ENCODE peak calls at places on chromosomes 6 and 20, in eight cellular contexts. D is A549, T is ovary, Q is tibial nerve, F is sigmoid colon, O is HepG2, U is K562, C is GM12878. Y is an unnamed sample.

GRCh38 chr20:60262967-60263603 is 304.9 kb downstream of the CDH26 start:
- DNase-seq in U (peak), Q (no peak), F (no peak), C (no peak), O (peak), D (peak), T (no peak), Y (peak)

GRCh38 chr20:47785900-47786762 is 850 bp upstream of the SULF2 start:
- DNase-seq in T (peak), C (no peak), O (peak), Q (peak), D (peak), U (peak), F (peak), Y (peak)

GRCh38 chr20:63739129-63740069 is at the start of gene SLC2A4RG:
- DNase-seq in T (peak), U (peak), D (peak), C (no peak), Q (peak), F (peak), O (peak), Y (peak)

GRCh38 chr20:58032599-58032998 is 195.9 kb downstream of the ANKRD60 start:
- DNase-seq in O (no peak), U (no peak), Q (no peak), T (no peak), C (no peak), F (no peak), D (no peak), Y (no peak)

GRCh38 chr6:158060447-158061360 is 79.0 kb downstream of the SYNJ2 start:
- DNase-seq in F (peak), U (no peak), D (peak), T (peak), O (no peak), C (no peak), Q (peak), Y (peak)

GRCh38 chr6:107132330-107132954 is 17.1 kb upstream of the BEND3 start:
- DNase-seq in T (peak), D (no peak), U (peak), O (peak), Q (peak), F (no peak), C (no peak), Y (no peak)

GRCh38 chr20:46640536-46641311 is 10.5 kb downstream of the SLC13A3 start:
- DNase-seq in Q (no peak), D (no peak), U (no peak), F (no peak), C (no peak), O (peak), T (no peak), Y (peak)

GRCh38 chr6:44976677-44977405 is 351.3 kb upstream of the RUNX2 start:
- DNase-seq in D (no peak), F (no peak), C (peak), T (no peak), O (no peak), Q (no peak), U (no peak), Y (no peak)

GRCh38 chr6:25296980-25297379 is 17.8 kb downstream of the CARMIL1 start:
- DNase-seq in T (no peak), U (no peak), C (no peak), F (no peak), Q (peak), D (no peak), O (no peak), Y (no peak)

GRCh38 chr6:43858161-43859153 is 88.4 kb downstream of the VEGFA start:
- DNase-seq in U (no peak), C (no peak), Q (no peak), T (no peak), D (no peak), F (no peak), O (no peak), Y (no peak)

GRCh38 chr20:3452690-3453089 is 18.1 kb upstream of the ATRN start:
- DNase-seq in D (no peak), T (no peak), C (peak), O (no peak), U (no peak), F (no peak), Q (no peak), Y (no peak)

GRCh38 chr6:106890447-106890846 is 84.1 kb downstream of the CD24 start:
- DNase-seq in T (no peak), F (no peak), D (no peak), O (no peak), Q (no peak), U (peak), C (no peak), Y (no peak)

GRCh38 chr6:36129889-36130671 is at the start of gene MAPK13:
- DNase-seq in Q (no peak), U (no peak), C (no peak), F (no peak), D (no peak), T (peak), O (peak), Y (peak)

GRCh38 chr6:108732101-108732870 is 115.9 kb upstream of the ARMC2 start:
- DNase-seq in D (no peak), U (no peak), Q (no peak), T (no peak), C (no peak), F (no peak), O (no peak), Y (peak)

GRCh38 chr6:125307150-125307838 is 5.5 kb upstream of the HDDC2 start:
- DNase-seq in T (no peak), O (peak), Q (no peak), U (peak), D (no peak), F (no peak), C (no peak), Y (no peak)

GRCh38 chr6:17707371-17707651 is 586 bp upstream of the NUP153 start:
- DNase-seq in Q (no peak), C (no peak), O (no peak), F (no peak), U (peak), D (no peak), T (no peak), Y (no peak)

GRCh38 chr6:20334334-20334733 is 67.3 kb upstream of the E2F3 start:
- DNase-seq in U (peak), F (no peak), O (no peak), D (no peak), Q (no peak), C (no peak), T (no peak), Y (no peak)

GRCh38 chr20:62367483-62368302 is 581 bp upstream of the LAMA5 start:
- DNase-seq in T (no peak), O (peak), F (peak), Q (no peak), C (no peak), U (no peak), D (no peak), Y (peak)

GRCh38 chr6:44702292-44702691 is 314.8 kb downstream of the CDC5L start:
- DNase-seq in T (no peak), Q (no peak), O (no peak), D (no peak), C (no peak), F (no peak), U (no peak), Y (no peak)

GRCh38 chr6:43723737-43724295 is 36.2 kb upstream of the MRPS18A start:
- DNase-seq in T (peak), D (peak), C (no peak), O (peak), U (peak), F (peak), Q (peak), Y (peak)

GRCh38 chr20:53157443-53158408 is 185.6 kb downstream of the TSHZ2 start:
- DNase-seq in T (peak), U (peak), C (no peak), O (peak), F (no peak), D (peak), Q (no peak), Y (peak)

GRCh38 chr6:27286141-27286540 is 25.9 kb downstream of the POM121L2 start:
- DNase-seq in C (no peak), Q (no peak), O (peak), D (no peak), F (no peak), U (no peak), T (no peak), Y (no peak)

GRCh38 chr20:57006411-57007170 is 259.9 kb downstream of the BMP7 start:
- DNase-seq in C (peak), D (peak), Q (no peak), O (no peak), T (no peak), U (no peak), F (no peak), Y (no peak)

GRCh38 chr6:96794980-96795379 is 42.3 kb downstream of the GPR63 start:
- DNase-seq in T (no peak), C (no peak), O (no peak), D (no peak), Q (no peak), U (no peak), F (no peak), Y (no peak)

GRCh38 chr20:23397961-23398360 is 23.3 kb downstream of the NAPB start:
- DNase-seq in F (no peak), U (no peak), T (no peak), O (no peak), Q (no peak), C (no peak), D (no peak), Y (no peak)

GRCh38 chr6:77456531-77457248 is 6.6 kb downstream of the HTR1B start:
- DNase-seq in C (no peak), T (no peak), U (no peak), F (no peak), Q (no peak), O (peak), D (no peak), Y (no peak)

GRCh38 chr20:43751167-43752050 is 24.6 kb upstream of the GTSF1L start:
- DNase-seq in U (no peak), F (no peak), Q (no peak), C (peak), T (no peak), O (no peak), D (no peak), Y (no peak)

GRCh38 chr6:7701212-7701834 is 24.6 kb upstream of the BMP6 start:
- DNase-seq in D (no peak), C (no peak), U (peak), F (no peak), T (no peak), O (no peak), Q (no peak), Y (no peak)

GRCh38 chr20:52105573-52106422 is 85.8 kb downstream of the ZFP64 start:
- DNase-seq in T (no peak), O (no peak), Q (no peak), U (no peak), C (no peak), D (peak), F (no peak), Y (no peak)

GRCh38 chr20:35270021-35270902 is 7.7 kb downstream of the MMP24OS start:
- DNase-seq in D (no peak), Q (no peak), T (no peak), O (no peak), C (no peak), U (no peak), F (no peak), Y (no peak)

GRCh38 chr20:39661833-39662232 is 699.7 kb downstream of the DHX35 start:
- DNase-seq in F (no peak), T (no peak), O (no peak), U (no peak), D (no peak), C (no peak), Q (no peak), Y (no peak)

GRCh38 chr20:49695830-49696229 is 17.8 kb downstream of the B4GALT5 start:
- DNase-seq in D (no peak), U (no peak), C (no peak), O (no peak), F (no peak), Q (no peak), T (no peak), Y (no peak)

GRCh38 chr20:58113706-58114105 is 114.7 kb downstream of the ANKRD60 start:
- DNase-seq in O (no peak), F (no peak), Q (no peak), U (no peak), T (no peak), C (no peak), D (no peak), Y (no peak)

GRCh38 chr6:16352258-16352635 is 113.9 kb downstream of the GMPR start:
- DNase-seq in T (no peak), F (no peak), D (no peak), Q (no peak), U (no peak), C (no peak), O (no peak), Y (no peak)
- H3K4me3 ChIP-seq in T (no peak), F (no peak), D (no peak), Q (no peak), U (no peak), C (no peak), O (no peak), Y (no peak)

GRCh38 chr6:11229267-11230043 is 3.0 kb downstream of the NEDD9 start:
- DNase-seq in T (no peak), O (no peak), U (no peak), C (no peak), Q (no peak), D (no peak), F (no peak), Y (no peak)
- TF ChIP-seq EP300 in T (no peak), O (no peak), U (no peak), C (no peak), Q (peak), D (no peak), F (no peak), Y (no peak)

GRCh38 chr6:144284753-144285547 is at the start of gene UTRN:
- DNase-seq in D (peak), C (no peak), U (peak), T (peak), F (peak), O (peak), Q (peak), Y (peak)

GRCh38 chr6:144289006-144289405 is 3.9 kb downstream of the UTRN start:
- DNase-seq in O (no peak), D (no peak), F (no peak), U (no peak), Q (no peak), C (no peak), T (no peak), Y (no peak)

GRCh38 chr6:144285798-144286502 is 815 bp downstream of the UTRN start:
- DNase-seq in Q (peak), U (peak), C (no peak), T (peak), D (peak), F (peak), O (peak), Y (peak)

GRCh38 chr6:144285548-144285797 is 338 bp downstream of the UTRN start:
- DNase-seq in F (no peak), O (no peak), D (peak), Q (no peak), U (peak), T (no peak), C (no peak), Y (no peak)

GRCh38 chr6:144286503-144287393 is 1.6 kb downstream of the UTRN start:
- DNase-seq in C (no peak), D (peak), Q (peak), O (peak), U (peak), F (peak), T (peak), Y (peak)
- H3K4me3 ChIP-seq in C (peak), D (peak), Q (peak), O (peak), U (no peak), F (peak), T (peak), Y (peak)

GRCh38 chr20:14960837-14961236 is 623.4 kb upstream of the FLRT3 start:
- DNase-seq in U (no peak), Q (no peak), T (no peak), C (no peak), F (no peak), O (no peak), D (no peak), Y (no peak)
- TF ChIP-seq EP300 in U (no peak), Q (no peak), T (no peak), C (no peak), F (no peak), O (no peak), D (no peak), Y (no peak)

DNA sequence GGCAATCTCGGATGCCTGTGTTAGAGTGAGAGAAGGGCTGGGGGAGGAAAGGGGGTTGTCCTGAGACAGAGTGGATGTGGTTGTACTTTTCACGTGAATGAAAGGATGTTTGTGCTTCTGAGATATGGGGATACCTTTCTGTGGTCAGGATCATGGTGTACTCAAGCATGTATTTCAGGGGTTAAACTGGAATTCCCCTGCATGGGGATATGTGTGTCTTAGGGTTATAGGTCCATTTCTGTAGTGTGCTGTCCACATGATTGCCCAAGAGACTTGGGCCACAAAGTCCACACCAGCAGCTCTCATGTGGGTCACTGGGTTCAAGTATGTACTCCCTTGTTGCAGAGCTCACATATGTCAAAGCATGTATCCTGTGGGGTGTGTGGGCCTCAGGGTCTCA is 10.5 kb downstream of the SYNGAP1 start:
- DNase-seq in C (no peak), U (no peak), Q (no peak), T (no peak), F (no peak), D (no peak), O (no peak), Y (no peak)
- H3K4me3 ChIP-seq in C (no peak), U (no peak), Q (no peak), T (no peak), F (no peak), D (no peak), O (no peak), Y (no peak)

GRCh38 chr6:150730801-150731445 is 131.2 kb downstream of the PLEKHG1 start:
- DNase-seq in U (no peak), O (no peak), F (no peak), Q (no peak), D (no peak), T (no peak), C (no peak), Y (no peak)
- TF ChIP-seq EP300 in U (no peak), O (no peak), F (no peak), Q (no peak), D (no peak), T (no peak), C (no peak), Y (no peak)

DNA sequence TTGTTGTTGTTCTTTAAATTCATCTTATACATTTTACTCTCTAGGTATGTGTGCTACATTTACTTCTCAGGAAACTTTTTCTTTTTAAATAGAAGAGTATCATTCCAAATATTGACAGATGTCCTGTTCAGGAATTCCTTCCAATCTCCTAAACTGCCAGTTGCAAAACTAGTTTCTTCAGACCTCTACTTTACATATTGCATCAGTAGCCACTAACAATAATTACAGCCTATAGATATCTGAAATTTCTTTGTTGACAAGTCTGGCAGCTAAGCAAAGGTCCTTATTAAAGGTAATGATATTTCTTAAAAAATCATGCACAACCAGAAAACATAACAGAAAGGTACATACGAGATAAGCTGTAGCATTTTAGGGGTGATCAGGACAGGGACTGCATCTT is 4.5 kb downstream of the ECHDC1 start:
- DNase-seq in T (no peak), F (no peak), Q (no peak), D (no peak), U (no peak), C (no peak), O (no peak), Y (no peak)
- H3K4me3 ChIP-seq in T (no peak), F (no peak), Q (no peak), D (no peak), U (no peak), C (peak), O (no peak), Y (no peak)

GRCh38 chr6:152244998-152245630 is 392.0 kb downstream of the SYNE1 start:
- DNase-seq in T (no peak), C (no peak), D (no peak), Q (no peak), O (no peak), U (no peak), F (no peak), Y (no peak)

GRCh38 chr6:152246554-152247337 is 390.4 kb downstream of the SYNE1 start:
- DNase-seq in C (no peak), T (no peak), U (no peak), Q (no peak), F (no peak), O (no peak), D (no peak), Y (no peak)

GRCh38 chr6:152236370-152237097 is 400.6 kb downstream of the SYNE1 start:
- DNase-seq in T (no peak), O (no peak), F (no peak), U (no peak), D (no peak), Q (no peak), C (no peak), Y (no peak)

GRCh38 chr6:152240436-152240835 is 396.7 kb downstream of the SYNE1 start:
- DNase-seq in F (no peak), O (no peak), T (no peak), Q (no peak), U (no peak), C (no peak), D (no peak), Y (no peak)

GRCh38 chr6:152240983-152241766 is 396.0 kb downstream of the SYNE1 start:
- DNase-seq in Q (no peak), U (no peak), T (no peak), O (peak), C (no peak), F (no peak), D (no peak), Y (no peak)
- TF ChIP-seq EP300 in Q (no peak), U (no peak), T (no peak), O (no peak), C (no peak), F (no peak), D (no peak), Y (no peak)

GRCh38 chr6:123570813-123571684 is 65.7 kb downstream of the TRDN start:
- DNase-seq in D (no peak), C (no peak), F (no peak), U (no peak), O (no peak), T (no peak), Q (no peak), Y (no peak)
- H3K4me3 ChIP-seq in D (no peak), C (no peak), F (no peak), U (no peak), O (no peak), T (no peak), Q (no peak), Y (no peak)

GRCh38 chr6:80388515-80388914 is 282.0 kb downstream of the BCKDHB start:
- DNase-seq in C (no peak), Q (no peak), F (no peak), D (no peak), O (no peak), T (no peak), U (no peak), Y (no peak)

GRCh38 chr6:80382796-80383195 is 276.3 kb downstream of the BCKDHB start:
- DNase-seq in D (no peak), F (no peak), T (no peak), C (no peak), U (no peak), O (no peak), Q (no peak), Y (no peak)
- TF ChIP-seq EP300 in D (no peak), F (no peak), T (no peak), C (no peak), U (no peak), O (no peak), Q (no peak), Y (no peak)